ENCODE peak calls at places on chromosomes 12 and 14, in eight cellular contexts. One of them, this sample, is unnamed.

GRCh38 chr12:125217308-125217707 is 152.1 kb downstream of the AACS start:
- DNase-seq in HCT116: no peak
- DNase-seq in sigmoid colon: no peak
- DNase-seq in left lung: no peak
- DNase-seq in fibroblast of lung: no peak
- DNase-seq in Panc1: no peak
- DNase-seq in lung: no peak
- DNase-seq in ovary: no peak
- DNase-seq in this sample: no peak

GRCh38 chr12:31899136-31899535 is 60.1 kb upstream of the RESF1 start:
- DNase-seq in HCT116: no peak
- DNase-seq in sigmoid colon: no peak
- DNase-seq in left lung: no peak
- DNase-seq in fibroblast of lung: no peak
- DNase-seq in Panc1: no peak
- DNase-seq in lung: no peak
- DNase-seq in ovary: no peak
- DNase-seq in this sample: no peak

GRCh38 chr12:93191956-93192355 is 185.8 kb upstream of the NUDT4 start:
- DNase-seq in HCT116: no peak
- DNase-seq in sigmoid colon: no peak
- DNase-seq in left lung: no peak
- DNase-seq in fibroblast of lung: peak; percentile 27
- DNase-seq in Panc1: no peak
- DNase-seq in lung: no peak
- DNase-seq in ovary: no peak
- DNase-seq in this sample: no peak

GRCh38 chr12:82047480-82047879 is 288.3 kb upstream of the PPFIA2 start:
- DNase-seq in HCT116: no peak
- DNase-seq in sigmoid colon: no peak
- DNase-seq in left lung: no peak
- DNase-seq in fibroblast of lung: no peak
- DNase-seq in Panc1: no peak
- DNase-seq in lung: no peak
- DNase-seq in ovary: no peak
- DNase-seq in this sample: no peak

GRCh38 chr12:82375201-82375600 is 16.9 kb downstream of the METTL25 start:
- DNase-seq in HCT116: no peak
- DNase-seq in sigmoid colon: no peak
- DNase-seq in left lung: no peak
- DNase-seq in fibroblast of lung: no peak
- DNase-seq in Panc1: no peak
- DNase-seq in lung: no peak
- DNase-seq in ovary: no peak
- DNase-seq in this sample: no peak

GRCh38 chr12:62347922-62348650 is 87.9 kb downstream of the USP15 start:
- DNase-seq in HCT116: no peak
- DNase-seq in sigmoid colon: no peak
- DNase-seq in left lung: no peak
- DNase-seq in fibroblast of lung: peak; percentile 39
- DNase-seq in Panc1: no peak
- DNase-seq in lung: no peak
- DNase-seq in ovary: no peak
- DNase-seq in this sample: no peak

GRCh38 chr12:114302117-114302516 is 103.8 kb downstream of the TBX5 start:
- DNase-seq in HCT116: no peak
- DNase-seq in sigmoid colon: no peak
- DNase-seq in left lung: no peak
- DNase-seq in fibroblast of lung: no peak
- DNase-seq in Panc1: no peak
- DNase-seq in lung: no peak
- DNase-seq in ovary: no peak
- DNase-seq in this sample: no peak

GRCh38 chr14:95549656-95550585 is 15.1 kb downstream of the GLRX5 start:
- DNase-seq in HCT116: no peak
- DNase-seq in sigmoid colon: no peak
- DNase-seq in left lung: no peak
- DNase-seq in fibroblast of lung: no peak
- DNase-seq in Panc1: no peak
- DNase-seq in lung: no peak
- DNase-seq in ovary: no peak
- DNase-seq in this sample: no peak

GRCh38 chr12:58575281-58575680 is 345.0 kb downstream of the LRIG3 start:
- DNase-seq in HCT116: no peak
- DNase-seq in sigmoid colon: peak; percentile 73
- DNase-seq in left lung: no peak
- DNase-seq in fibroblast of lung: peak; percentile 95
- DNase-seq in Panc1: no peak
- DNase-seq in lung: no peak
- DNase-seq in ovary: no peak
- DNase-seq in this sample: no peak

GRCh38 chr14:60170948-60171347 is 5.8 kb upstream of the DHRS7 start:
- DNase-seq in HCT116: no peak
- DNase-seq in sigmoid colon: no peak
- DNase-seq in left lung: no peak
- DNase-seq in fibroblast of lung: no peak
- DNase-seq in Panc1: no peak
- DNase-seq in lung: no peak
- DNase-seq in ovary: no peak
- DNase-seq in this sample: no peak

GRCh38 chr14:72888202-72888601 is 5.7 kb downstream of the DPF3 start:
- DNase-seq in HCT116: no peak
- DNase-seq in sigmoid colon: no peak
- DNase-seq in left lung: no peak
- DNase-seq in fibroblast of lung: no peak
- DNase-seq in Panc1: no peak
- DNase-seq in lung: no peak
- DNase-seq in ovary: no peak
- DNase-seq in this sample: no peak

GRCh38 chr12:132314516-132315233 is 14.7 kb downstream of the GALNT9 start:
- DNase-seq in HCT116: no peak
- DNase-seq in sigmoid colon: peak; percentile 56
- DNase-seq in left lung: peak; percentile 49
- DNase-seq in fibroblast of lung: no peak
- DNase-seq in Panc1: no peak
- DNase-seq in lung: no peak
- DNase-seq in ovary: no peak
- DNase-seq in this sample: no peak

GRCh38 chr12:116336542-116337065 is 59.1 kb upstream of the MED13L start:
- DNase-seq in HCT116: no peak
- DNase-seq in sigmoid colon: no peak
- DNase-seq in left lung: no peak
- DNase-seq in fibroblast of lung: peak; percentile 50
- DNase-seq in Panc1: no peak
- DNase-seq in lung: no peak
- DNase-seq in ovary: no peak
- DNase-seq in this sample: no peak

GRCh38 chr14:105141026-105141425 is 27.6 kb downstream of the JAG2 start:
- DNase-seq in HCT116: no peak
- DNase-seq in sigmoid colon: peak; percentile 14
- DNase-seq in left lung: peak; percentile 47
- DNase-seq in fibroblast of lung: no peak
- DNase-seq in Panc1: no peak
- DNase-seq in lung: no peak
- DNase-seq in ovary: no peak
- DNase-seq in this sample: peak; percentile 1

GRCh38 chr14:62076825-62077660 is 314.8 kb downstream of the SNAPC1 start:
- DNase-seq in HCT116: no peak
- DNase-seq in sigmoid colon: no peak
- DNase-seq in left lung: no peak
- DNase-seq in fibroblast of lung: no peak
- DNase-seq in Panc1: no peak
- DNase-seq in lung: no peak
- DNase-seq in ovary: no peak
- DNase-seq in this sample: peak; percentile 86

GRCh38 chr12:108526482-108527234 is 11.6 kb downstream of the FICD start:
- DNase-seq in HCT116: no peak
- DNase-seq in sigmoid colon: no peak
- DNase-seq in left lung: no peak
- DNase-seq in fibroblast of lung: peak; percentile 19
- DNase-seq in Panc1: no peak
- DNase-seq in lung: no peak
- DNase-seq in ovary: no peak
- DNase-seq in this sample: no peak

GRCh38 chr12:104423809-104424208 is 32.9 kb upstream of the CHST11 start:
- DNase-seq in HCT116: no peak
- DNase-seq in sigmoid colon: peak; percentile 1
- DNase-seq in left lung: no peak
- DNase-seq in fibroblast of lung: no peak
- DNase-seq in Panc1: no peak
- DNase-seq in lung: no peak
- DNase-seq in ovary: no peak
- DNase-seq in this sample: no peak

GRCh38 chr14:53870997-53871396 is 85.6 kb downstream of the BMP4 start:
- DNase-seq in HCT116: no peak
- DNase-seq in sigmoid colon: no peak
- DNase-seq in left lung: no peak
- DNase-seq in fibroblast of lung: no peak
- DNase-seq in Panc1: no peak
- DNase-seq in lung: no peak
- DNase-seq in ovary: no peak
- DNase-seq in this sample: no peak

GRCh38 chr12:104792570-104792969 is 165.5 kb downstream of the SLC41A2 start:
- DNase-seq in HCT116: peak; percentile 39
- DNase-seq in sigmoid colon: peak; percentile 74
- DNase-seq in left lung: no peak
- DNase-seq in fibroblast of lung: peak; percentile 88
- DNase-seq in Panc1: no peak
- DNase-seq in lung: no peak
- DNase-seq in ovary: no peak
- DNase-seq in this sample: no peak

GRCh38 chr12:2679816-2680675 is 114.7 kb upstream of the FKBP4 start:
- DNase-seq in HCT116: no peak
- DNase-seq in sigmoid colon: no peak
- DNase-seq in left lung: no peak
- DNase-seq in fibroblast of lung: no peak
- DNase-seq in Panc1: no peak
- DNase-seq in lung: peak; percentile 26
- DNase-seq in ovary: no peak
- DNase-seq in this sample: no peak
- H3K36me3 ChIP-seq in HCT116: no peaks in the 10 kb centered on the region
- H3K36me3 ChIP-seq in sigmoid colon: peaks cover 98% of the 10 kb centered on the region
- H3K36me3 ChIP-seq in left lung: no peaks in the 10 kb centered on the region
- H3K36me3 ChIP-seq in fibroblast of lung: no peaks in the 10 kb centered on the region
- H3K36me3 ChIP-seq in Panc1: no peaks in the 10 kb centered on the region
- H3K36me3 ChIP-seq in lung: no peaks in the 10 kb centered on the region
- H3K36me3 ChIP-seq in ovary: no peaks in the 10 kb centered on the region
- H3K36me3 ChIP-seq in this sample: no peaks in the 10 kb centered on the region

DNA sequence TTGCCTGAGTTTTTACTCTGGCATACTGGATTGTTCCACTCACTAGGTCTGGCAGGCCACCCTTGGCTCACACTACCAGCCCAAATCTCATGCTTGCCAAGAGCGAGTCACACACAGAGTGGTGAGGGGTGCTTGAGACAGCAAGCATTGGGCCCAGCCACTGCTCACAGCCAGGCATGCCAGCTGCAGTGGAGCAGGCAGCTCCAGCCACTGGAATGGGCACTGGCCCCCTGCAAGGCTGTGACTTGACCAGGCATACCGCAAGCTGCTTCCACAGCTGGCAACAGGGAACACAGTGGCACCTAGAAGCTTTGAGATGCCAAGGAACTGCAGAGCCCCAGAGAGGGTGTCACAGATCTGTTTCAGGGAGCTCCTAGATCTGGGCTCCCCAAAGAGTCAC is 488.5 kb downstream of the LRFN5 start:
- DNase-seq in HCT116: no peak
- DNase-seq in sigmoid colon: no peak
- DNase-seq in left lung: peak; percentile 51
- DNase-seq in fibroblast of lung: no peak
- DNase-seq in Panc1: no peak
- DNase-seq in lung: no peak
- DNase-seq in ovary: no peak
- DNase-seq in this sample: no peak
- H3K9me3 ChIP-seq in HCT116: no peaks in the 10 kb centered on the region
- H3K9me3 ChIP-seq in sigmoid colon: no peaks in the 10 kb centered on the region
- H3K9me3 ChIP-seq in left lung: no peaks in the 10 kb centered on the region
- H3K9me3 ChIP-seq in fibroblast of lung: no peaks in the 10 kb centered on the region
- H3K9me3 ChIP-seq in Panc1: no peaks in the 10 kb centered on the region
- H3K9me3 ChIP-seq in lung: no peaks in the 10 kb centered on the region
- H3K9me3 ChIP-seq in ovary: no peaks in the 10 kb centered on the region
- H3K9me3 ChIP-seq in this sample: no peaks in the 10 kb centered on the region

GRCh38 chr12:110355080-110355479 is 48.4 kb downstream of the ANAPC7 start:
- DNase-seq in HCT116: peak; percentile 32
- DNase-seq in sigmoid colon: no peak
- DNase-seq in left lung: no peak
- DNase-seq in fibroblast of lung: no peak
- DNase-seq in Panc1: peak; percentile 13
- DNase-seq in lung: no peak
- DNase-seq in ovary: no peak
- DNase-seq in this sample: no peak

GRCh38 chr12:110351119-110351518 is 52.4 kb downstream of the ANAPC7 start:
- DNase-seq in HCT116: no peak
- DNase-seq in sigmoid colon: no peak
- DNase-seq in left lung: no peak
- DNase-seq in fibroblast of lung: no peak
- DNase-seq in Panc1: no peak
- DNase-seq in lung: no peak
- DNase-seq in ovary: no peak
- DNase-seq in this sample: no peak

GRCh38 chr12:110354172-110354780 is 49.2 kb downstream of the ANAPC7 start:
- DNase-seq in HCT116: no peak
- DNase-seq in sigmoid colon: no peak
- DNase-seq in left lung: no peak
- DNase-seq in fibroblast of lung: no peak
- DNase-seq in Panc1: no peak
- DNase-seq in lung: no peak
- DNase-seq in ovary: no peak
- DNase-seq in this sample: no peak

GRCh38 chr12:110353211-110353965 is 50.1 kb downstream of the ANAPC7 start:
- DNase-seq in HCT116: no peak
- DNase-seq in sigmoid colon: peak; percentile 51
- DNase-seq in left lung: no peak
- DNase-seq in fibroblast of lung: no peak
- DNase-seq in Panc1: no peak
- DNase-seq in lung: no peak
- DNase-seq in ovary: no peak
- DNase-seq in this sample: no peak

DNA sequence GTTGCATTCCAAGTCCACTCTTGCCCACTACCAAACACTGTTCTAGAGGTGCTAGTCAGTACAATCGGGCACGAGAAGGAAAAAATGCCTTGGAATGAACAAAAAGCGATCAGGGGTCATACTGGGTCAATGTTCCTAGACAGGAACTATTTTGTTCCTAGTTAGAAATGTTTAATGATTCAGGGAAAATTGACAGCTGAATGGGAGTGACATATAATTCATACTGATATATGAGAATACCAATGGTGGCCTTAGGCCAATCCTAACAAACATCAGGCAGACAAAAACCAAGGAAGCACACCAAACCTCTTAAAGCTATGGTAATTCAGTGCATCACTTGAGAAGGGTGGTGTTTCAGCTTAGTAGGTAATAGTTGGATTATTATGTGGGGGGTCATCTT is 51.1 kb downstream of the ANAPC7 start:
- DNase-seq in HCT116: no peak
- DNase-seq in sigmoid colon: no peak
- DNase-seq in left lung: no peak
- DNase-seq in fibroblast of lung: no peak
- DNase-seq in Panc1: no peak
- DNase-seq in lung: no peak
- DNase-seq in ovary: no peak
- DNase-seq in this sample: no peak
- H3K27ac ChIP-seq in HCT116: no peak overlapping the region
- H3K27ac ChIP-seq in sigmoid colon: no peak overlapping the region
- H3K27ac ChIP-seq in left lung: no peak overlapping the region
- H3K27ac ChIP-seq in fibroblast of lung: no peak overlapping the region
- H3K27ac ChIP-seq in Panc1: no peak overlapping the region
- H3K27ac ChIP-seq in lung: no peak overlapping the region
- H3K27ac ChIP-seq in ovary: no peak overlapping the region
- H3K27ac ChIP-seq in this sample: no peak overlapping the region

GRCh38 chr14:103656031-103656757 is 27.2 kb downstream of the KLC1 start:
- DNase-seq in HCT116: no peak
- DNase-seq in sigmoid colon: no peak
- DNase-seq in left lung: no peak
- DNase-seq in fibroblast of lung: peak; percentile 24
- DNase-seq in Panc1: no peak
- DNase-seq in lung: no peak
- DNase-seq in ovary: no peak
- DNase-seq in this sample: no peak
- H3K36me3 ChIP-seq in HCT116: peaks cover 30% of the 10 kb centered on the region
- H3K36me3 ChIP-seq in sigmoid colon: peaks cover 68% of the 10 kb centered on the region
- H3K36me3 ChIP-seq in left lung: peaks cover 71% of the 10 kb centered on the region
- H3K36me3 ChIP-seq in fibroblast of lung: peaks cover 21% of the 10 kb centered on the region
- H3K36me3 ChIP-seq in Panc1: peaks cover 15% of the 10 kb centered on the region
- H3K36me3 ChIP-seq in lung: peaks cover 30% of the 10 kb centered on the region
- H3K36me3 ChIP-seq in ovary: no peaks in the 10 kb centered on the region
- H3K36me3 ChIP-seq in this sample: peaks cover 74% of the 10 kb centered on the region

This sample was measured in WERI-Rb-1.